ENCODE peak calls at places on chromosomes 13 and 19, in eight cellular contexts. One of them, this sample, is unnamed.
A peak's percentile ranks its signal among the peaks of the same experiment; 100 is the strongest.

GRCh38 chr19:29478578-29479565 is 46.9 kb upstream of the VSTM2B start:
- DNase-seq in activated naive CD8-positive, alpha-beta T cell treated with anti-CD3 and anti-CD28 coated beads for 36 hours: peak; percentile 12
- DNase-seq in SW 1271: no peak
- DNase-seq in EL: peak; percentile 7
- DNase-seq in T-cell: no peak
- DNase-seq in HAP-1: peak; percentile 59
- DNase-seq in IMR-90: no peak
- DNase-seq in foreskin fibroblast: no peak
- DNase-seq in this sample: peak; percentile 38

GRCh38 chr19:54921082-54921481 is 15.1 kb downstream of the NCR1 start:
- DNase-seq in T-cell: no peak
- DNase-seq in HAP-1: no peak
- DNase-seq in foreskin fibroblast: no peak
- DNase-seq in activated naive CD8-positive, alpha-beta T cell treated with anti-CD3 and anti-CD28 coated beads for 36 hours: no peak
- DNase-seq in EL: no peak
- DNase-seq in SW 1271: no peak
- DNase-seq in IMR-90: no peak
- DNase-seq in this sample: no peak

GRCh38 chr19:42553292-42554045 is 25.2 kb upstream of the CEACAM1 start:
- DNase-seq in T-cell: no peak
- DNase-seq in activated naive CD8-positive, alpha-beta T cell treated with anti-CD3 and anti-CD28 coated beads for 36 hours: no peak
- DNase-seq in SW 1271: no peak
- DNase-seq in IMR-90: peak; percentile 67
- DNase-seq in HAP-1: no peak
- DNase-seq in EL: peak; percentile 83
- DNase-seq in foreskin fibroblast: peak; percentile 56
- DNase-seq in this sample: no peak

GRCh38 chr13:88857256-88857655 is 1186.1 kb downstream of the SLITRK5 start:
- DNase-seq in foreskin fibroblast: no peak
- DNase-seq in EL: no peak
- DNase-seq in T-cell: no peak
- DNase-seq in SW 1271: no peak
- DNase-seq in IMR-90: no peak
- DNase-seq in HAP-1: no peak
- DNase-seq in activated naive CD8-positive, alpha-beta T cell treated with anti-CD3 and anti-CD28 coated beads for 36 hours: no peak
- DNase-seq in this sample: no peak

GRCh38 chr13:42525035-42525504 is 48.9 kb upstream of the TNFSF11 start:
- DNase-seq in foreskin fibroblast: no peak
- DNase-seq in activated naive CD8-positive, alpha-beta T cell treated with anti-CD3 and anti-CD28 coated beads for 36 hours: no peak
- DNase-seq in IMR-90: no peak
- DNase-seq in T-cell: no peak
- DNase-seq in HAP-1: no peak
- DNase-seq in SW 1271: peak; percentile 15
- DNase-seq in EL: peak; percentile 40
- DNase-seq in this sample: no peak

GRCh38 chr13:94479559-94480095 is at the start of gene DCT:
- DNase-seq in HAP-1: peak; percentile 47
- DNase-seq in foreskin fibroblast: no peak
- DNase-seq in IMR-90: no peak
- DNase-seq in T-cell: no peak
- DNase-seq in activated naive CD8-positive, alpha-beta T cell treated with anti-CD3 and anti-CD28 coated beads for 36 hours: no peak
- DNase-seq in SW 1271: no peak
- DNase-seq in EL: no peak
- DNase-seq in this sample: no peak

GRCh38 chr13:91383836-91384235 is 14.6 kb upstream of the GPC5 start:
- DNase-seq in activated naive CD8-positive, alpha-beta T cell treated with anti-CD3 and anti-CD28 coated beads for 36 hours: no peak
- DNase-seq in HAP-1: no peak
- DNase-seq in T-cell: no peak
- DNase-seq in EL: no peak
- DNase-seq in SW 1271: no peak
- DNase-seq in foreskin fibroblast: no peak
- DNase-seq in IMR-90: no peak
- DNase-seq in this sample: no peak

GRCh38 chr19:984165-984967 is at the start of gene WDR18:
- DNase-seq in HAP-1: peak; percentile 95
- DNase-seq in T-cell: peak; percentile 67
- DNase-seq in activated naive CD8-positive, alpha-beta T cell treated with anti-CD3 and anti-CD28 coated beads for 36 hours: peak; percentile 94
- DNase-seq in foreskin fibroblast: peak; percentile 80
- DNase-seq in SW 1271: peak; percentile 55
- DNase-seq in IMR-90: peak; percentile 81
- DNase-seq in EL: peak; percentile 89
- DNase-seq in this sample: peak; percentile 91

GRCh38 chr13:114130708-114131580 is 1.5 kb downstream of the RASA3 start:
- DNase-seq in SW 1271: no peak
- DNase-seq in foreskin fibroblast: peak; percentile 94
- DNase-seq in HAP-1: peak; percentile 50
- DNase-seq in EL: peak; percentile 94
- DNase-seq in T-cell: peak; percentile 72
- DNase-seq in activated naive CD8-positive, alpha-beta T cell treated with anti-CD3 and anti-CD28 coated beads for 36 hours: peak; percentile 66
- DNase-seq in IMR-90: peak; percentile 91
- DNase-seq in this sample: peak; percentile 62

GRCh38 chr19:56538761-56539263 is at the start of gene ZFP28:
- DNase-seq in EL: no peak
- DNase-seq in activated naive CD8-positive, alpha-beta T cell treated with anti-CD3 and anti-CD28 coated beads for 36 hours: no peak
- DNase-seq in HAP-1: peak; percentile 92
- DNase-seq in SW 1271: peak; percentile 27
- DNase-seq in T-cell: no peak
- DNase-seq in foreskin fibroblast: no peak
- DNase-seq in IMR-90: no peak
- DNase-seq in this sample: no peak

GRCh38 chr19:43781630-43782310 is 997 bp upstream of the KCNN4 start:
- DNase-seq in T-cell: no peak
- DNase-seq in SW 1271: no peak
- DNase-seq in IMR-90: no peak
- DNase-seq in HAP-1: no peak
- DNase-seq in activated naive CD8-positive, alpha-beta T cell treated with anti-CD3 and anti-CD28 coated beads for 36 hours: no peak
- DNase-seq in EL: no peak
- DNase-seq in foreskin fibroblast: no peak
- DNase-seq in this sample: no peak

GRCh38 chr13:94239135-94239534 is 240.3 kb downstream of the DCT start:
- DNase-seq in SW 1271: peak; percentile 4
- DNase-seq in activated naive CD8-positive, alpha-beta T cell treated with anti-CD3 and anti-CD28 coated beads for 36 hours: peak; percentile 8
- DNase-seq in T-cell: peak; percentile 1
- DNase-seq in IMR-90: peak; percentile 87
- DNase-seq in EL: peak; percentile 70
- DNase-seq in HAP-1: no peak
- DNase-seq in foreskin fibroblast: peak; percentile 76
- DNase-seq in this sample: no peak

This sample was measured in nucleus accumbens.